ENCODE peak calls at places on chromosomes 2 and 18, in four cellular contexts. K, M, T and C are unnamed samples.

GRCh38 chr2:27016801-27017325 is 15.9 kb upstream of the TMEM214 start:
- DNase-seq in K (peak), M (peak), T (peak), C (no peak)

GRCh38 chr2:128269358-128270305 is 49.0 kb downstream of the HS6ST1 start:
- DNase-seq in K (no peak), M (no peak), T (no peak), C (no peak)

GRCh38 chr18:45619062-45619825 is 4.0 kb downstream of the SLC14A2 start:
- DNase-seq in K (no peak), M (peak), T (peak), C (no peak)

GRCh38 chr2:43737097-43737854 is 36.6 kb upstream of the DYNC2LI1 start:
- DNase-seq in K (no peak), M (peak), T (peak), C (peak)

GRCh38 chr2:118969025-118969733 is 27.2 kb downstream of the MARCO start:
- DNase-seq in K (no peak), M (no peak), T (peak), C (no peak)

GRCh38 chr2:231590614-231591013 is 2.0 kb upstream of the TEX44 start:
- DNase-seq in K (no peak), M (no peak), T (no peak), C (no peak)

GRCh38 chr18:79445740-79446566 is 50.2 kb downstream of the NFATC1 start:
- DNase-seq in K (no peak), M (no peak), T (no peak), C (no peak)

GRCh38 chr2:181123798-181124217 is 143.4 kb downstream of the UBE2E3 start:
- DNase-seq in K (peak), M (no peak), T (peak), C (no peak)

GRCh38 chr18:71249791-71250190 is 960.9 kb downstream of the SOCS6 start:
- DNase-seq in K (no peak), M (no peak), T (no peak), C (no peak)

GRCh38 chr2:65031341-65032015 is 24.7 kb upstream of the CEP68 start:
- DNase-seq in K (peak), M (no peak), T (no peak), C (no peak)

DNA sequence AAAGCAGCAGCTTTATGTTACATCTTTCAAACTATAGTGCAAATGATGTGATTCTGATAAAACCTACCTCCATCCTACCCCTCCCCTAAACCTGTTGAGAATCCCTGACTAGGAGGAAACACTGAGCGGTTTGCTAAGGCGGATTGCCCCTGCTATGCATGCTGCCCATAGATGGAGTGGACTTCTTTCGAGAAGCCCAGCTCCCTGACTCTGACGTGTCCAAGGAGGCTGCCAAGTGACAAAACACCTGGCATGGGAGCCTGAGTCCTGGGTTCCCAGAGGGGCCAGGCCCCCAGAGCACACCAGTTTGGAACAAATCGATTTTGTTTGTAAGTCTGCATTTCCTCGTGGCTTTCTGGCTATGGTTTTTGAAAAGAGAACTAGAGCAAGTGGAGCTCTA is 1.4 kb upstream of the UXS1 start:
- DNase-seq in K (no peak), M (no peak), T (no peak), C (no peak)
- H3K4me3 ChIP-seq in K (peak), M (no peak), T (no peak), C (no peak)

DNA sequence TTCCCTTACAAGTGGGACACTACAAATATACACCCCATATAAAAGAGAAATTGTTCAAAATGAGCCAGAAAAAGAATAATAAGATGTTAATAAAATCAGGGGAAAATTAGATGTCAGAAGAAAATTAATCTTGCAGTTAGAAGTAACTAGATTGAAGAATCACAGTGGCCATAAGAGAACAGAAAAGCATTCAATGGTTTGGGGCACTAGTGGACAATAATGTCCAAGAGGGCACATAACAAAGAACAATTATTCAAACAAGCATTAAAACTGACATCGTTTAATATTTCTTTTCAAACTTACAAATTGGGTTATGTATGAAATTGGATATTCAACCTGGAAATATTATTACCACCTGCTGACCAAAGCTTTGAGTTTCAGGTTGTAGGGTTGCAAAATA is 12.9 kb downstream of the TCF4 start:
- DNase-seq in K (no peak), M (no peak), T (no peak), C (no peak)
- H3K4me3 ChIP-seq in K (no peak), M (no peak), T (no peak), C (no peak)

GRCh38 chr2:86563650-86564061 is 413 bp upstream of the CHMP3 start:
- DNase-seq in K (no peak), M (no peak), T (no peak), C (no peak)
- H3K4me3 ChIP-seq in K (peak), M (peak), T (peak), C (peak)

GRCh38 chr2:29014811-29015414 is 33.8 kb downstream of the TOGARAM2 start:
- DNase-seq in K (no peak), M (peak), T (peak), C (peak)
- H3K4me3 ChIP-seq in K (no peak), M (no peak), T (no peak), C (no peak)

GRCh38 chr2:60548844-60549243 is 4.6 kb downstream of the BCL11A start:
- DNase-seq in K (peak), M (no peak), T (no peak), C (no peak)
- H3K4me3 ChIP-seq in K (peak), M (no peak), T (no peak), C (peak)

GRCh38 chr18:47721876-47722275 is 208.6 kb downstream of the SMAD2 start:
- DNase-seq in K (no peak), M (no peak), T (no peak), C (no peak)
- H3K4me3 ChIP-seq in K (no peak), M (no peak), T (no peak), C (no peak)

DNA sequence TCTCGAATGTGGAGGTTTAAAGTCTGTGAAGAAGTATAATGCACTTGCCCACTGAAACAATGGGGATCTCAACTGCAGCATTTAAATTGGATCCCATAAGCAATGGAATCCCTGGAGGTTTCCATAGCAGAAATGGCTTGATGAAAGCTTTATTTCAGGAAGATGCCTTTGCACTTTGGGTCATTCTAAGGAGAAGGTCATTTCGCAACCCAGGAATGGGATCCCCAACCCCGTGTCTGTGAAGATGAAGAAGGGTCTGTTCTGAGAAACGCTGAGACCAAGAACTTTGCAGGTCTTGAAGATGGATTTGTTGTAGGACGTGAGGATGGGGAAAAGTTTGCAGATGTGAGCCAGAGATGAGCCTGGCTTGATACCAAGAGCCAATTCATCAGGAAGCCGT is 1.8 kb upstream of the KCNG3 start:
- DNase-seq in K (no peak), M (no peak), T (no peak), C (no peak)
- H3K4me3 ChIP-seq in K (peak), M (no peak), T (no peak), C (no peak)

DNA sequence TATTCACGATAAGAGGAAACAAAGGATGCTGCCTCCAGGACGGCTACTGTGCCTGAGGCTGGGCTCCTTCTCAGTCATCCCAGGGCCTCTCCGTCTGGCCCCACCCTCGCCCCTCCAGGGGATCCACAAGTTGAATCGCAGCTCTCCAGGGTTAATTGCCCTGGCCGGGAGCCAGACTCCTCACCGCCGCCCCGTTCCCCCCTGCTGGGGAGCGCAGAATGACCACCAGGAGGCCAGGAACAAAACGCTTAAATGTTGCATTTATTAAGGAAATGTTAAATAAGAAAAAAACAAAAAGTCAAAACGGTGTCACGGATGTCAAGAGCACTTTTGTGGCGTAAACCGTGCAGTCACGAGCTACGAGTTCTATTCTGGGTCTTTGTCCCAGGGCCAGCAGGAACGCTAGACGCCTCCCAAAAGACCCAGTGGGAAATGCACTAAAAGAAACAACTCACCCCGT is 1.4 kb downstream of the RPRM start:
- DNase-seq in K (peak), M (no peak), T (no peak), C (no peak)
- H3K4me3 ChIP-seq in K (peak), M (no peak), T (no peak), C (no peak)

DNA sequence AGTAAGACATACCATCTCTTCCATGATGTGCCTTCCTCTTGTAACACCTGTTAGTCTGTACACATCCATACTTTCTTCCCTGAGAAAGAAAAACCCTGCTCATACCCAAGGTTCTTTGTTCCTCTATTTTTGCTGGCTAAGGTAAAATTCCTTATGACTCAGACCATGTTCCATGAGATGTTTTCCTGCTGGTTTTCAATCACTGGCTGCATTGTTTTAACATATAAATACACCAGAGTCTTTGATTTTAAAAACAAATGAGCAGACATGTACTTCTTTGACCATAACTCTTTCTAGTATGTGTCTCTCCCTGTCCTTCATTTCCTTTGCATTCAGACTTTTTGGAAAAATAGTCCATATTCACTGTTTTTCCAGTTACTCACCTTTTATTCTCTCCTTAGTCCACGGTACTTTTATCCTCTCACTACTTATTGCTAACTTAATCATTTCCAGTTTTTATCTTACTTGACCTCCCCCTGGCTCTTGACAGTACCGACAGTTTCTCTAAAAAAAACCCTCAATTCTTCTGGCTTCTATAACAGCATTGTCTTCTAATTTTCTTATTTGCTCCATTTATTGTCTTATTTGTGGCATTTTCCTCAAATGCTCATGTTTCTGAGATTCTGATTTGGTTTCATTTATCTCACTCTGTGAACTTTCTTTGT is 4.3 kb downstream of the VAPA start:
- DNase-seq in K (no peak), M (no peak), T (peak), C (no peak)
- H3K4me3 ChIP-seq in K (peak), M (no peak), T (no peak), C (no peak)